ENCODE peak calls at places on chromosomes 12 and 14, in five cellular contexts. One of them, this sample, is unnamed.

GRCh38 chr14:61258985-61259384 is 22.2 kb downstream of the TMEM30B start:
- DNase-seq in effector CD4-positive, alpha-beta T cell: no peak
- DNase-seq in HT1080: peak
- DNase-seq in A172: peak
- DNase-seq in stimulated activated CD4-positive, alpha-beta T cell treated with anti-CD3 and anti-CD28 coated beads, Interleukin-4, amount 100 ng/mL, for 48 hours: no peak
- DNase-seq in this sample: no peak

GRCh38 chr12:72493390-72493789 is 221.2 kb downstream of the TRHDE start:
- DNase-seq in effector CD4-positive, alpha-beta T cell: no peak
- DNase-seq in HT1080: peak
- DNase-seq in A172: peak
- DNase-seq in stimulated activated CD4-positive, alpha-beta T cell treated with anti-CD3 and anti-CD28 coated beads, Interleukin-4, amount 100 ng/mL, for 48 hours: no peak
- DNase-seq in this sample: no peak

GRCh38 chr12:110540048-110540447 is 37.9 kb downstream of the RAD9B start:
- DNase-seq in effector CD4-positive, alpha-beta T cell: no peak
- DNase-seq in HT1080: peak
- DNase-seq in A172: no peak
- DNase-seq in stimulated activated CD4-positive, alpha-beta T cell treated with anti-CD3 and anti-CD28 coated beads, Interleukin-4, amount 100 ng/mL, for 48 hours: no peak
- DNase-seq in this sample: no peak

GRCh38 chr12:32163596-32163995 is 56.9 kb downstream of the BICD1 start:
- DNase-seq in effector CD4-positive, alpha-beta T cell: no peak
- DNase-seq in HT1080: peak
- DNase-seq in A172: peak
- DNase-seq in stimulated activated CD4-positive, alpha-beta T cell treated with anti-CD3 and anti-CD28 coated beads, Interleukin-4, amount 100 ng/mL, for 48 hours: no peak
- DNase-seq in this sample: no peak

GRCh38 chr12:70826156-70826555 is 94.4 kb downstream of the PTPRR start:
- DNase-seq in effector CD4-positive, alpha-beta T cell: no peak
- DNase-seq in HT1080: no peak
- DNase-seq in A172: no peak
- DNase-seq in stimulated activated CD4-positive, alpha-beta T cell treated with anti-CD3 and anti-CD28 coated beads, Interleukin-4, amount 100 ng/mL, for 48 hours: no peak
- DNase-seq in this sample: no peak

GRCh38 chr14:53542692-53543091 is 389.6 kb upstream of the DDHD1 start:
- DNase-seq in effector CD4-positive, alpha-beta T cell: no peak
- DNase-seq in HT1080: peak
- DNase-seq in A172: peak
- DNase-seq in stimulated activated CD4-positive, alpha-beta T cell treated with anti-CD3 and anti-CD28 coated beads, Interleukin-4, amount 100 ng/mL, for 48 hours: no peak
- DNase-seq in this sample: peak

GRCh38 chr14:61106627-61107147 is 125.6 kb downstream of the SLC38A6 start:
- DNase-seq in effector CD4-positive, alpha-beta T cell: no peak
- DNase-seq in HT1080: no peak
- DNase-seq in A172: no peak
- DNase-seq in stimulated activated CD4-positive, alpha-beta T cell treated with anti-CD3 and anti-CD28 coated beads, Interleukin-4, amount 100 ng/mL, for 48 hours: no peak
- DNase-seq in this sample: no peak

GRCh38 chr12:77231548-77231947 is 166.2 kb upstream of the E2F7 start:
- DNase-seq in effector CD4-positive, alpha-beta T cell: no peak
- DNase-seq in HT1080: peak
- DNase-seq in A172: peak
- DNase-seq in stimulated activated CD4-positive, alpha-beta T cell treated with anti-CD3 and anti-CD28 coated beads, Interleukin-4, amount 100 ng/mL, for 48 hours: no peak
- DNase-seq in this sample: peak

GRCh38 chr12:69510176-69510827 is 40.1 kb downstream of the FRS2 start:
- DNase-seq in effector CD4-positive, alpha-beta T cell: no peak
- DNase-seq in HT1080: no peak
- DNase-seq in A172: no peak
- DNase-seq in stimulated activated CD4-positive, alpha-beta T cell treated with anti-CD3 and anti-CD28 coated beads, Interleukin-4, amount 100 ng/mL, for 48 hours: no peak
- DNase-seq in this sample: no peak

GRCh38 chr14:58875613-58876012 is 237.9 kb downstream of the DACT1 start:
- DNase-seq in effector CD4-positive, alpha-beta T cell: no peak
- DNase-seq in HT1080: no peak
- DNase-seq in A172: no peak
- DNase-seq in stimulated activated CD4-positive, alpha-beta T cell treated with anti-CD3 and anti-CD28 coated beads, Interleukin-4, amount 100 ng/mL, for 48 hours: no peak
- DNase-seq in this sample: no peak

GRCh38 chr14:94481468-94482131 is 5.6 kb upstream of the SERPINA9 start:
- DNase-seq in effector CD4-positive, alpha-beta T cell: no peak
- DNase-seq in HT1080: peak
- DNase-seq in A172: peak
- DNase-seq in stimulated activated CD4-positive, alpha-beta T cell treated with anti-CD3 and anti-CD28 coated beads, Interleukin-4, amount 100 ng/mL, for 48 hours: no peak
- DNase-seq in this sample: no peak

GRCh38 chr12:67269632-67270578 is 747 bp downstream of the CAND1 start:
- DNase-seq in effector CD4-positive, alpha-beta T cell: peak
- DNase-seq in HT1080: peak
- DNase-seq in A172: peak
- DNase-seq in stimulated activated CD4-positive, alpha-beta T cell treated with anti-CD3 and anti-CD28 coated beads, Interleukin-4, amount 100 ng/mL, for 48 hours: peak
- DNase-seq in this sample: peak

GRCh38 chr12:58745348-58746125 is 174.8 kb downstream of the LRIG3 start:
- DNase-seq in effector CD4-positive, alpha-beta T cell: no peak
- DNase-seq in HT1080: no peak
- DNase-seq in A172: no peak
- DNase-seq in stimulated activated CD4-positive, alpha-beta T cell treated with anti-CD3 and anti-CD28 coated beads, Interleukin-4, amount 100 ng/mL, for 48 hours: no peak
- DNase-seq in this sample: no peak

GRCh38 chr12:54958048-54958658 is 26.4 kb downstream of the TESPA1 start:
- DNase-seq in effector CD4-positive, alpha-beta T cell: peak
- DNase-seq in HT1080: peak
- DNase-seq in A172: peak
- DNase-seq in stimulated activated CD4-positive, alpha-beta T cell treated with anti-CD3 and anti-CD28 coated beads, Interleukin-4, amount 100 ng/mL, for 48 hours: peak
- DNase-seq in this sample: peak

This sample was measured in Calu3.